ENCODE peak calls at places on chromosomes 11 and 22, in five cellular contexts. Z, I, U, T and H are unnamed samples.
A peak's percentile ranks its signal among the peaks of the same experiment; 100 is the strongest.

GRCh38 chr22:24338701-24339451 is 68.2 kb downstream of the SPECC1L start:
- DNase-seq in T (no peak), I (peak; percentile 70), U (peak; percentile 35), Z (no peak), H (no peak)

GRCh38 chr11:61630104-61630503 is 49.2 kb upstream of the SYT7 start:
- DNase-seq in Z (no peak), I (no peak), T (no peak), U (no peak), H (no peak)

GRCh38 chr11:864118-864827 is 21.6 kb downstream of the TSPAN4 start:
- DNase-seq in U (no peak), Z (no peak), T (no peak), I (no peak), H (no peak)

GRCh38 chr22:26713823-26714449 is 56.5 kb downstream of the MIAT start:
- DNase-seq in T (peak; percentile 65), Z (peak; percentile 5), I (peak; percentile 96), U (no peak), H (peak; percentile 15)

GRCh38 chr11:44899959-44900358 is 50.7 kb downstream of the TP53I11 start:
- DNase-seq in T (peak; percentile 56), Z (peak; percentile 5), U (peak; percentile 83), I (peak; percentile 57), H (peak; percentile 92)

GRCh38 chr11:17921620-17922473 is 91.0 kb downstream of the SERGEF start:
- DNase-seq in U (no peak), T (no peak), Z (no peak), I (peak; percentile 55), H (peak; percentile 71)

GRCh38 chr11:72655896-72656464 is 18.2 kb downstream of the PDE2A start:
- DNase-seq in T (no peak), U (no peak), I (no peak), Z (no peak), H (no peak)

GRCh38 chr22:31233001-31233400 is 20.9 kb downstream of the LIMK2 start:
- DNase-seq in T (peak; percentile 62), U (no peak), I (no peak), Z (no peak), H (no peak)

GRCh38 chr11:61731956-61732675 is 20.3 kb upstream of the MYRF start:
- DNase-seq in T (no peak), Z (no peak), U (peak; percentile 37), I (peak; percentile 17), H (no peak)

GRCh38 chr22:40661661-40662060 is 17.6 kb upstream of the MCHR1 start:
- DNase-seq in I (peak; percentile 21), T (no peak), U (no peak), Z (no peak), H (no peak)

GRCh38 chr11:127791844-127792243 is 791.3 kb upstream of the KIRREL3 start:
- DNase-seq in T (no peak), Z (no peak), U (peak; percentile 56), I (no peak), H (no peak)

DNA sequence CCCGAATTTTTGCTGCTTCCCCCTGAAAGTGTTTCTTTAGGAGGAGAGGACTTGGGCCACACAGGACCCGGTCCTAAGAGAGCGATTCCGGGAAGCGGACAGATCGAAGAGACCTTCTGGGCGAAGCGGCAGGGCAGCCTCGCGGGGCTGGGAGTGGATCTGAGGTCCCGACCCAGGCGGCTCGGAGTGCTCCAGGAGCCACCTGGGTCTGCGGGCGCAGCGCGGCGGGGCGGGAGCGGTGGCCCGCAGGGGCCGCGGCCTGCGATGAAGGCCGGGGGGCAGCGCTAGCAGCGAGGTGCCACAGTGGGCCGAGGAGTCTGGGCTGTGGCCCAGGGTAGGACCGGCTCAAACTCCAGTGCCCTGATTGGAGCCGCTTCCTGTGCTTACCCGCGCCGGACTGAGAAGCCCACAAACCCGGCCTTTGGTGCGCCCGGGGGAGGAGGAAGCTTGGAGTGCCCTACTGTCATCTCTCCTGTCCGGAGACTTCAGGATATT is 1.8 kb downstream of the PKNOX2 start:
- DNase-seq in T (no peak), I (peak; percentile 53), Z (no peak), U (peak; percentile 60), H (no peak)
- TF ChIP-seq EZH2 in T (peak; percentile 96), I (peak; percentile 27), Z (no peak), U (peak; percentile 70), H (no peak)

GRCh38 chr11:122979103-122979814 is 2.4 kb downstream of the BSX start:
- DNase-seq in U (peak; percentile 38), Z (no peak), T (no peak), I (no peak), H (no peak)

GRCh38 chr11:122977455-122978302 is 4.0 kb downstream of the BSX start:
- DNase-seq in T (no peak), Z (no peak), I (peak; percentile 18), U (peak; percentile 85), H (no peak)

GRCh38 chr11:122978303-122978620 is 3.4 kb downstream of the BSX start:
- DNase-seq in I (no peak), T (no peak), Z (no peak), U (no peak), H (no peak)

GRCh38 chr11:122981388-122982264 is at the start of gene BSX:
- DNase-seq in T (peak; percentile 38), Z (peak; percentile 4), I (peak; percentile 58), U (peak; percentile 95), H (peak; percentile 93)

DNA sequence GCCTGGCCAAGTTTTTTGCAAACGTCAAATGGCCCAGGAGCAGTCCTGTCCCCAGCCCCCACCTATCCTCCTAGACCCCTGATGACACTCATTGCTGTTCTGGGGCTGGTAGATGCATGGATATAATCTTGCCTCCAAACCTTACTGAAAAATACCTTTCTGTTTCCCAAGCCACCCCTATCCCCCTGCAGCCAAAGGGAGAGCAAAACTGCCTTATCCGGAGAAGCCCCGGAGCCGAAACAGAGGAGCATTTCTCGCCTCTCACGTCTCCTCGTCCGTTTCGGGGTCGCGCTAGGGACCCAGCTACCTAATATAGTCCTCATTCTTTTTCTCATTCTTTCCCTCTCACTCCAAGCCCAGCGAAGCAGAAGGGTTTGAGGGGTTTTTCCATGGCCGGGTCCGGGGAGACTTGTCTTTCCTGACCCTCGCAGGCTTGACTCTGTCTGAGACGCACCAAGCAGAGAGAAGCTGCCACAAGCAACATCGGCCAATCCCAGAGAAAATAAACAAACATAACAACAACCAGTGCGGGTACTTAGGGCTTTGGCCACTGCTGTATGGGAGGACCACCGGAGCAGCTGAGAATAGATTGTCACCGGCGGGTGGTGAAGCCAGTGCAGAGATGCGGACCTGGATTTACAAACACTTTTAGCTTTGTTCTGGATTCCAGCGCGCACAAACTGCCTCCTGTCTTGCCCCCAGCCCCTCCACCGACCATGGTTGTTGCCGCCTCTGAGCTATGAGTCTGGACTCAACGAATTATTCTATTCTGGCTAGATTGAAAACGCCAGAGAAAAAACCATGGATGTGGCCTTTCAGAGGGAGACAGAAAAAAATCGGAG is 1.6 kb downstream of the BSX start:
- DNase-seq in T (no peak), Z (no peak), I (no peak), U (peak; percentile 55), H (no peak)
- TF ChIP-seq EZH2 in T (peak; percentile 57), Z (no peak), I (peak; percentile 92), U (peak; percentile 89), H (peak; percentile 76)

GRCh38 chr11:69818243-69819108 is 740 bp downstream of the FGF3 start:
- DNase-seq in Z (no peak), T (no peak), U (peak; percentile 48), I (no peak), H (peak; percentile 25)
- TF ChIP-seq EZH2 in Z (no peak), T (no peak), U (peak; percentile 92), I (no peak), H (peak; percentile 100)

GRCh38 chr22:49418341-49418894 is 409.3 kb downstream of the BRD1 start:
- DNase-seq in T (no peak), U (no peak), I (no peak), Z (no peak), H (no peak)
- TF ChIP-seq EZH2 in T (no peak), U (no peak), I (no peak), Z (no peak), H (no peak)

DNA sequence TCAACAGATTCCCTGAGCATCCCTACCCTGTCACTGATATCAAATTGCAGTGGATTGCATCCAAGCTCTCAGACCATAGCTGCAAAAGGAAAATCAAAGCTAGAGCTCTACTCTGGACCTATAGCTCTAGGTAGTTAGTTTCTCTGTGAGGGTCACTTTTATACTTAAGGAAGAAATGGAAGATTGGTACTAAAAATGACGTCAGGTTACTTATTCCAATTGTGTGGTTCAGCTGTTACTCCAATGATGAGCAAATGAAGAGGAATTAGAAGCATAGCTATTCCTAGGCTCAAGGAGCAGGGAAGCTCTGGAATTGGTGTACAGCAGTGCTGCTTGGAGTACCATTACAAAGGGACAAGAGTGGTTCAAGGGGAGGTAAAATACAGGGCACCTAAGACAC is 36.4 kb upstream of the GLYATL1 start:
- DNase-seq in I (no peak), U (no peak), T (no peak), Z (no peak), H (no peak)
- TF ChIP-seq EZH2 in I (no peak), U (no peak), T (no peak), Z (no peak), H (no peak)

DNA sequence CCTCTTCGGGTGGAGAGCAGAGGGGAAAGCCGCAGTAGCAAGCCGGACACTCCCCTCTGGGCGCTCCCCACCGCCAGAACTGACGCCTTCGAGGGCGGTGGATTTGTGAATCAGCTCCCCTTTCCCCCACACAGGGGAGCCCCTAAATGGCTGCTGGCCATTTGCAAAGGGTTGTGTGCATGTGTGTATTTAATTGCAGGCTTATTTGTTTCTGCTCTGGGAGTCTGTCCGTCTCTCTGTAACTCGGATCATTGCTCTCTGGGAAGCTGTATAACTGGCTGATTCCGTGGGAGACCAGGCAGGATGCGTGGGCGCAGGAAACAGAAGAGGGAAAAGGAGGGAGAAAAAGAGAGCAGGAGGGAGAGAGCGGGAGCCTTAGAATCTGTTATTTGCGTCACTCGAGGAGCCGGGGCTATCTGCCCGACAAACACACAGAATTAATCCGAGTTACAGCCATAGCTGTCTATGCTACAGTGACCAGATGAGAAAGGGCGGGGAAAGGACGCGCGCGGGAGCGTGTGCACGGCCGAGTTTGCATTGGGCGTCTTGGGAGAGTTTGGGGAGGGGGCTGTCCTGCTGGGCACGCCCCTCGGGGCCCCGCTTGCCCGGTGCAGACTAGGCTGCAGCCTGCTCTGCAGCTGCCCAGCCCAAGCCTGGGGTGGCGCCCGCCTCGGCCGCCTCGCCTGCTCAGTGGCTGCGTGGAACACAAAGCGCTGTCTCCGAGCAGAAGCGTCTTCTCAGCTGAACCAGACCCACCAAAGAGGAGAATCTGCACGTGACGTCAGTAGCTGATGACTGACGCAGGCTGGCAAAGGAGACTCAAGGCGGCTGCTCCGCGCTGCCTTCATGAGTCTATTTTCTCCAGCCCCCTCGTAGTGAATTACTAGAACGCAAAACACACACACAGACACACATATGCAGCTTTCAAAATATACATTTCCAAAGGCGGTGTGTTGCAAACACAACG is 105.3 kb upstream of the HSD17B12 start:
- DNase-seq in I (peak; percentile 86), Z (no peak), U (peak; percentile 60), T (peak; percentile 10), H (peak; percentile 90)
- TF ChIP-seq EZH2 in I (no peak), Z (no peak), U (peak; percentile 77), T (peak; percentile 96), H (peak; percentile 84)